ENCODE peak calls at places on chromosomes 6 and 20, in nine cellular contexts. One of them, this sample, is unnamed.

GRCh38 chr6:125636671-125637070 is 112.8 kb upstream of the HEY2 start:
- DNase-seq in Daoy: no peak
- DNase-seq in T-cell: no peak
- DNase-seq in activated T-cell treated with anti-CD3 and anti-CD28 coated beads, Interleukin-2, amount 50 U/mL, for 72 hours: no peak
- DNase-seq in GM04504: no peak
- DNase-seq in HS-27A: no peak
- DNase-seq in KBM-7: no peak
- DNase-seq in B cell: no peak
- DNase-seq in heart right ventricle: no peak
- DNase-seq in this sample: no peak

GRCh38 chr20:23404196-23404595 is 17.1 kb downstream of the NAPB start:
- DNase-seq in KBM-7: no peak
- DNase-seq in activated T-cell treated with anti-CD3 and anti-CD28 coated beads, Interleukin-2, amount 50 U/mL, for 72 hours: no peak
- DNase-seq in GM04504: no peak
- DNase-seq in heart right ventricle: no peak
- DNase-seq in B cell: no peak
- DNase-seq in T-cell: no peak
- DNase-seq in Daoy: no peak
- DNase-seq in HS-27A: no peak
- DNase-seq in this sample: no peak

GRCh38 chr20:11432407-11432806 is 485.3 kb upstream of the BTBD3 start:
- DNase-seq in GM04504: peak
- DNase-seq in Daoy: peak
- DNase-seq in HS-27A: peak
- DNase-seq in heart right ventricle: no peak
- DNase-seq in T-cell: no peak
- DNase-seq in KBM-7: no peak
- DNase-seq in B cell: no peak
- DNase-seq in activated T-cell treated with anti-CD3 and anti-CD28 coated beads, Interleukin-2, amount 50 U/mL, for 72 hours: no peak
- DNase-seq in this sample: no peak

GRCh38 chr20:21555470-21556120 is 41.7 kb upstream of the NKX2-2 start:
- DNase-seq in T-cell: no peak
- DNase-seq in KBM-7: no peak
- DNase-seq in heart right ventricle: no peak
- DNase-seq in B cell: no peak
- DNase-seq in GM04504: no peak
- DNase-seq in activated T-cell treated with anti-CD3 and anti-CD28 coated beads, Interleukin-2, amount 50 U/mL, for 72 hours: no peak
- DNase-seq in Daoy: no peak
- DNase-seq in HS-27A: no peak
- DNase-seq in this sample: no peak

GRCh38 chr6:5471044-5471443 is 209.7 kb downstream of the FARS2 start:
- DNase-seq in GM04504: peak
- DNase-seq in HS-27A: no peak
- DNase-seq in B cell: peak
- DNase-seq in activated T-cell treated with anti-CD3 and anti-CD28 coated beads, Interleukin-2, amount 50 U/mL, for 72 hours: peak
- DNase-seq in T-cell: peak
- DNase-seq in Daoy: peak
- DNase-seq in heart right ventricle: peak
- DNase-seq in KBM-7: peak
- DNase-seq in this sample: peak

GRCh38 chr6:70998148-70998547 is 41.3 kb upstream of the B3GAT2 start:
- DNase-seq in GM04504: no peak
- DNase-seq in HS-27A: no peak
- DNase-seq in T-cell: no peak
- DNase-seq in B cell: no peak
- DNase-seq in activated T-cell treated with anti-CD3 and anti-CD28 coated beads, Interleukin-2, amount 50 U/mL, for 72 hours: no peak
- DNase-seq in Daoy: no peak
- DNase-seq in KBM-7: no peak
- DNase-seq in heart right ventricle: no peak
- DNase-seq in this sample: no peak

GRCh38 chr6:134551245-134551960 is 233.5 kb upstream of the SGK1 start:
- DNase-seq in KBM-7: no peak
- DNase-seq in B cell: no peak
- DNase-seq in activated T-cell treated with anti-CD3 and anti-CD28 coated beads, Interleukin-2, amount 50 U/mL, for 72 hours: no peak
- DNase-seq in Daoy: peak
- DNase-seq in GM04504: peak
- DNase-seq in HS-27A: peak
- DNase-seq in heart right ventricle: no peak
- DNase-seq in T-cell: no peak
- DNase-seq in this sample: no peak

GRCh38 chr6:16697437-16698162 is 63.7 kb downstream of the ATXN1 start:
- DNase-seq in heart right ventricle: no peak
- DNase-seq in Daoy: peak
- DNase-seq in GM04504: no peak
- DNase-seq in HS-27A: no peak
- DNase-seq in activated T-cell treated with anti-CD3 and anti-CD28 coated beads, Interleukin-2, amount 50 U/mL, for 72 hours: no peak
- DNase-seq in KBM-7: no peak
- DNase-seq in T-cell: no peak
- DNase-seq in B cell: no peak
- DNase-seq in this sample: no peak

GRCh38 chr6:81148726-81149125 is 603.8 kb downstream of the TENT5A start:
- DNase-seq in B cell: no peak
- DNase-seq in Daoy: no peak
- DNase-seq in KBM-7: no peak
- DNase-seq in HS-27A: no peak
- DNase-seq in activated T-cell treated with anti-CD3 and anti-CD28 coated beads, Interleukin-2, amount 50 U/mL, for 72 hours: no peak
- DNase-seq in GM04504: no peak
- DNase-seq in T-cell: no peak
- DNase-seq in heart right ventricle: no peak
- DNase-seq in this sample: no peak

GRCh38 chr6:87875781-87876180 is 171.9 kb upstream of the SPACA1 start:
- DNase-seq in heart right ventricle: no peak
- DNase-seq in GM04504: no peak
- DNase-seq in KBM-7: no peak
- DNase-seq in Daoy: no peak
- DNase-seq in T-cell: no peak
- DNase-seq in B cell: no peak
- DNase-seq in activated T-cell treated with anti-CD3 and anti-CD28 coated beads, Interleukin-2, amount 50 U/mL, for 72 hours: no peak
- DNase-seq in HS-27A: no peak
- DNase-seq in this sample: peak

GRCh38 chr6:169212897-169213813 is 40.5 kb downstream of the THBS2 start:
- DNase-seq in T-cell: peak
- DNase-seq in activated T-cell treated with anti-CD3 and anti-CD28 coated beads, Interleukin-2, amount 50 U/mL, for 72 hours: peak
- DNase-seq in heart right ventricle: peak
- DNase-seq in HS-27A: peak
- DNase-seq in Daoy: peak
- DNase-seq in B cell: peak
- DNase-seq in GM04504: peak
- DNase-seq in KBM-7: peak
- DNase-seq in this sample: peak

GRCh38 chr6:24673625-24674024 is 6.7 kb downstream of the ACOT13 start:
- DNase-seq in GM04504: no peak
- DNase-seq in activated T-cell treated with anti-CD3 and anti-CD28 coated beads, Interleukin-2, amount 50 U/mL, for 72 hours: no peak
- DNase-seq in Daoy: no peak
- DNase-seq in HS-27A: no peak
- DNase-seq in KBM-7: peak
- DNase-seq in B cell: no peak
- DNase-seq in T-cell: no peak
- DNase-seq in heart right ventricle: no peak
- DNase-seq in this sample: no peak

GRCh38 chr20:43508106-43508505 is 609 bp downstream of the L3MBTL1 start:
- DNase-seq in GM04504: no peak
- DNase-seq in HS-27A: no peak
- DNase-seq in B cell: peak
- DNase-seq in activated T-cell treated with anti-CD3 and anti-CD28 coated beads, Interleukin-2, amount 50 U/mL, for 72 hours: peak
- DNase-seq in heart right ventricle: no peak
- DNase-seq in Daoy: peak
- DNase-seq in KBM-7: no peak
- DNase-seq in T-cell: no peak
- DNase-seq in this sample: no peak

GRCh38 chr6:37607949-37608348 is 89.7 kb downstream of the MDGA1 start:
- DNase-seq in activated T-cell treated with anti-CD3 and anti-CD28 coated beads, Interleukin-2, amount 50 U/mL, for 72 hours: no peak
- DNase-seq in T-cell: no peak
- DNase-seq in GM04504: no peak
- DNase-seq in Daoy: no peak
- DNase-seq in HS-27A: no peak
- DNase-seq in heart right ventricle: no peak
- DNase-seq in B cell: no peak
- DNase-seq in KBM-7: peak
- DNase-seq in this sample: no peak

GRCh38 chr6:7675353-7675945 is 50.5 kb upstream of the BMP6 start:
- DNase-seq in activated T-cell treated with anti-CD3 and anti-CD28 coated beads, Interleukin-2, amount 50 U/mL, for 72 hours: no peak
- DNase-seq in KBM-7: no peak
- DNase-seq in HS-27A: no peak
- DNase-seq in heart right ventricle: no peak
- DNase-seq in B cell: no peak
- DNase-seq in GM04504: no peak
- DNase-seq in Daoy: no peak
- DNase-seq in T-cell: no peak
- DNase-seq in this sample: no peak

GRCh38 chr6:20953019-20953418 is 418.8 kb downstream of the CDKAL1 start:
- DNase-seq in GM04504: no peak
- DNase-seq in T-cell: no peak
- DNase-seq in Daoy: peak
- DNase-seq in activated T-cell treated with anti-CD3 and anti-CD28 coated beads, Interleukin-2, amount 50 U/mL, for 72 hours: no peak
- DNase-seq in heart right ventricle: no peak
- DNase-seq in B cell: no peak
- DNase-seq in KBM-7: peak
- DNase-seq in HS-27A: no peak
- DNase-seq in this sample: no peak

GRCh38 chr20:63702036-63702665 is 5.6 kb downstream of the ARFRP1 start:
- DNase-seq in KBM-7: no peak
- DNase-seq in B cell: peak
- DNase-seq in HS-27A: no peak
- DNase-seq in heart right ventricle: no peak
- DNase-seq in T-cell: no peak
- DNase-seq in Daoy: no peak
- DNase-seq in GM04504: no peak
- DNase-seq in activated T-cell treated with anti-CD3 and anti-CD28 coated beads, Interleukin-2, amount 50 U/mL, for 72 hours: no peak
- DNase-seq in this sample: no peak

GRCh38 chr6:54579011-54579410 is 267.6 kb upstream of the FAM83B start:
- DNase-seq in HS-27A: no peak
- DNase-seq in activated T-cell treated with anti-CD3 and anti-CD28 coated beads, Interleukin-2, amount 50 U/mL, for 72 hours: no peak
- DNase-seq in Daoy: no peak
- DNase-seq in T-cell: no peak
- DNase-seq in KBM-7: no peak
- DNase-seq in heart right ventricle: no peak
- DNase-seq in GM04504: no peak
- DNase-seq in B cell: no peak
- DNase-seq in this sample: no peak

GRCh38 chr6:54525731-54526130 is 217.5 kb downstream of the TINAG start:
- DNase-seq in B cell: no peak
- DNase-seq in HS-27A: no peak
- DNase-seq in Daoy: no peak
- DNase-seq in T-cell: no peak
- DNase-seq in KBM-7: no peak
- DNase-seq in GM04504: peak
- DNase-seq in activated T-cell treated with anti-CD3 and anti-CD28 coated beads, Interleukin-2, amount 50 U/mL, for 72 hours: no peak
- DNase-seq in heart right ventricle: no peak
- DNase-seq in this sample: no peak

GRCh38 chr6:82711105-82711829 is 347.6 kb downstream of the TPBG start:
- DNase-seq in T-cell: no peak
- DNase-seq in heart right ventricle: no peak
- DNase-seq in B cell: no peak
- DNase-seq in Daoy: no peak
- DNase-seq in HS-27A: no peak
- DNase-seq in GM04504: no peak
- DNase-seq in activated T-cell treated with anti-CD3 and anti-CD28 coated beads, Interleukin-2, amount 50 U/mL, for 72 hours: no peak
- DNase-seq in KBM-7: no peak
- DNase-seq in this sample: no peak

GRCh38 chr6:38933426-38933825 is 115.2 kb upstream of the GLP1R start:
- DNase-seq in activated T-cell treated with anti-CD3 and anti-CD28 coated beads, Interleukin-2, amount 50 U/mL, for 72 hours: no peak
- DNase-seq in B cell: no peak
- DNase-seq in T-cell: no peak
- DNase-seq in Daoy: peak
- DNase-seq in heart right ventricle: no peak
- DNase-seq in KBM-7: peak
- DNase-seq in HS-27A: peak
- DNase-seq in GM04504: no peak
- DNase-seq in this sample: no peak

GRCh38 chr6:49647470-49647869 is 10.8 kb upstream of the RHAG start:
- DNase-seq in KBM-7: no peak
- DNase-seq in Daoy: no peak
- DNase-seq in T-cell: no peak
- DNase-seq in HS-27A: no peak
- DNase-seq in activated T-cell treated with anti-CD3 and anti-CD28 coated beads, Interleukin-2, amount 50 U/mL, for 72 hours: no peak
- DNase-seq in B cell: no peak
- DNase-seq in GM04504: no peak
- DNase-seq in heart right ventricle: no peak
- DNase-seq in this sample: no peak

GRCh38 chr6:13413906-13414555 is 73.4 kb downstream of the GFOD1 start:
- DNase-seq in Daoy: no peak
- DNase-seq in heart right ventricle: no peak
- DNase-seq in GM04504: no peak
- DNase-seq in B cell: no peak
- DNase-seq in T-cell: no peak
- DNase-seq in HS-27A: no peak
- DNase-seq in KBM-7: no peak
- DNase-seq in activated T-cell treated with anti-CD3 and anti-CD28 coated beads, Interleukin-2, amount 50 U/mL, for 72 hours: no peak
- DNase-seq in this sample: no peak

GRCh38 chr20:35838213-35838612 is 66.4 kb downstream of the PHF20 start:
- DNase-seq in GM04504: no peak
- DNase-seq in B cell: no peak
- DNase-seq in Daoy: no peak
- DNase-seq in HS-27A: no peak
- DNase-seq in KBM-7: no peak
- DNase-seq in heart right ventricle: no peak
- DNase-seq in T-cell: no peak
- DNase-seq in activated T-cell treated with anti-CD3 and anti-CD28 coated beads, Interleukin-2, amount 50 U/mL, for 72 hours: no peak
- DNase-seq in this sample: no peak

GRCh38 chr20:36997121-36997520 is 45.6 kb upstream of the SAMHD1 start:
- DNase-seq in KBM-7: no peak
- DNase-seq in activated T-cell treated with anti-CD3 and anti-CD28 coated beads, Interleukin-2, amount 50 U/mL, for 72 hours: no peak
- DNase-seq in HS-27A: no peak
- DNase-seq in B cell: no peak
- DNase-seq in heart right ventricle: no peak
- DNase-seq in T-cell: no peak
- DNase-seq in GM04504: no peak
- DNase-seq in Daoy: no peak
- DNase-seq in this sample: no peak

GRCh38 chr6:135451617-135452190 is 45.8 kb downstream of the AHI1 start:
- DNase-seq in Daoy: peak
- DNase-seq in B cell: no peak
- DNase-seq in HS-27A: peak
- DNase-seq in heart right ventricle: no peak
- DNase-seq in activated T-cell treated with anti-CD3 and anti-CD28 coated beads, Interleukin-2, amount 50 U/mL, for 72 hours: no peak
- DNase-seq in GM04504: no peak
- DNase-seq in T-cell: no peak
- DNase-seq in KBM-7: peak
- DNase-seq in this sample: no peak

GRCh38 chr20:7657569-7657968 is 282.7 kb downstream of the HAO1 start:
- DNase-seq in B cell: no peak
- DNase-seq in GM04504: no peak
- DNase-seq in HS-27A: no peak
- DNase-seq in Daoy: no peak
- DNase-seq in KBM-7: no peak
- DNase-seq in activated T-cell treated with anti-CD3 and anti-CD28 coated beads, Interleukin-2, amount 50 U/mL, for 72 hours: no peak
- DNase-seq in heart right ventricle: no peak
- DNase-seq in T-cell: no peak
- DNase-seq in this sample: no peak

GRCh38 chr20:37980876-37981275 is 52.4 kb downstream of the TTI1 start:
- DNase-seq in KBM-7: no peak
- DNase-seq in activated T-cell treated with anti-CD3 and anti-CD28 coated beads, Interleukin-2, amount 50 U/mL, for 72 hours: no peak
- DNase-seq in T-cell: no peak
- DNase-seq in B cell: no peak
- DNase-seq in heart right ventricle: no peak
- DNase-seq in Daoy: no peak
- DNase-seq in GM04504: no peak
- DNase-seq in HS-27A: no peak
- DNase-seq in this sample: no peak

GRCh38 chr6:21565431-21565830 is 28.1 kb upstream of the SOX4 start:
- DNase-seq in heart right ventricle: no peak
- DNase-seq in activated T-cell treated with anti-CD3 and anti-CD28 coated beads, Interleukin-2, amount 50 U/mL, for 72 hours: no peak
- DNase-seq in B cell: no peak
- DNase-seq in Daoy: no peak
- DNase-seq in HS-27A: no peak
- DNase-seq in GM04504: no peak
- DNase-seq in T-cell: no peak
- DNase-seq in KBM-7: no peak
- DNase-seq in this sample: no peak

GRCh38 chr6:100257661-100258395 is 206.9 kb downstream of the SIM1 start:
- DNase-seq in Daoy: peak
- DNase-seq in heart right ventricle: no peak
- DNase-seq in HS-27A: no peak
- DNase-seq in KBM-7: peak
- DNase-seq in B cell: no peak
- DNase-seq in GM04504: no peak
- DNase-seq in activated T-cell treated with anti-CD3 and anti-CD28 coated beads, Interleukin-2, amount 50 U/mL, for 72 hours: no peak
- DNase-seq in T-cell: no peak
- DNase-seq in this sample: no peak

GRCh38 chr20:51570755-51571469 is 28.4 kb upstream of the NFATC2 start:
- DNase-seq in activated T-cell treated with anti-CD3 and anti-CD28 coated beads, Interleukin-2, amount 50 U/mL, for 72 hours: no peak
- DNase-seq in GM04504: no peak
- DNase-seq in B cell: no peak
- DNase-seq in heart right ventricle: peak
- DNase-seq in HS-27A: no peak
- DNase-seq in KBM-7: no peak
- DNase-seq in T-cell: no peak
- DNase-seq in Daoy: no peak
- DNase-seq in this sample: no peak